ENCODE peak calls at places on chromosomes 7 and 10, in four cellular contexts. One of them, this sample, is unnamed.

GRCh38 chr10:123548779-123549178 is 117.4 kb upstream of the GPR26 start:
- DNase-seq in astrocyte of the spinal cord: no peak
- DNase-seq in keratinocyte: no peak
- DNase-seq in HepG2: no peak
- DNase-seq in this sample: no peak

GRCh38 chr7:149005427-149006344 is 22.6 kb downstream of the PDIA4 start:
- DNase-seq in astrocyte of the spinal cord: peak; percentile 63
- DNase-seq in keratinocyte: no peak
- DNase-seq in HepG2: peak; percentile 62
- DNase-seq in this sample: no peak

GRCh38 chr7:143417734-143418378 is 9.2 kb upstream of the EPHA1 start:
- DNase-seq in astrocyte of the spinal cord: no peak
- DNase-seq in keratinocyte: peak; percentile 32
- DNase-seq in HepG2: no peak
- DNase-seq in this sample: no peak

GRCh38 chr10:53463539-53463938 is 691.0 kb upstream of the MBL2 start:
- DNase-seq in astrocyte of the spinal cord: no peak
- DNase-seq in keratinocyte: no peak
- DNase-seq in HepG2: no peak
- DNase-seq in this sample: no peak

GRCh38 chr7:100791881-100792666 is 35.2 kb downstream of the EPHB4 start:
- DNase-seq in astrocyte of the spinal cord: no peak
- DNase-seq in keratinocyte: no peak
- DNase-seq in HepG2: peak; percentile 72
- DNase-seq in this sample: no peak

GRCh38 chr7:33108591-33108930 is 643 bp downstream of the RP9 start:
- DNase-seq in astrocyte of the spinal cord: no peak
- DNase-seq in keratinocyte: no peak
- DNase-seq in HepG2: no peak
- DNase-seq in this sample: no peak

GRCh38 chr7:7667187-7667586 is 26.6 kb downstream of the UMAD1 start:
- DNase-seq in astrocyte of the spinal cord: no peak
- DNase-seq in keratinocyte: no peak
- DNase-seq in HepG2: no peak
- DNase-seq in this sample: no peak

GRCh38 chr7:2542011-2542923 is 13.1 kb downstream of the BRAT1 start:
- DNase-seq in astrocyte of the spinal cord: no peak
- DNase-seq in keratinocyte: no peak
- DNase-seq in HepG2: no peak
- DNase-seq in this sample: no peak

GRCh38 chr10:19817251-19818046 is 1.2 kb downstream of the PLXDC2 start:
- DNase-seq in astrocyte of the spinal cord: no peak
- DNase-seq in keratinocyte: no peak
- DNase-seq in HepG2: no peak
- DNase-seq in this sample: no peak

GRCh38 chr10:106615081-106615480 is 549.4 kb downstream of the SORCS1 start:
- DNase-seq in astrocyte of the spinal cord: peak; percentile 31
- DNase-seq in keratinocyte: no peak
- DNase-seq in HepG2: no peak
- DNase-seq in this sample: peak; percentile 80

GRCh38 chr7:3259711-3260424 is 41.2 kb upstream of the SDK1 start:
- DNase-seq in astrocyte of the spinal cord: peak; percentile 63
- DNase-seq in keratinocyte: no peak
- DNase-seq in HepG2: no peak
- DNase-seq in this sample: no peak

GRCh38 chr10:89419548-89419947 is 5.2 kb downstream of the IFIT5 start:
- DNase-seq in astrocyte of the spinal cord: peak; percentile 33
- DNase-seq in keratinocyte: no peak
- DNase-seq in HepG2: no peak
- DNase-seq in this sample: no peak

GRCh38 chr7:16908561-16908960 is 26.8 kb upstream of the AGR3 start:
- DNase-seq in astrocyte of the spinal cord: no peak
- DNase-seq in keratinocyte: no peak
- DNase-seq in HepG2: no peak
- DNase-seq in this sample: no peak

GRCh38 chr7:74477188-74477587 is 23.5 kb downstream of the GTF2IRD1 start:
- DNase-seq in astrocyte of the spinal cord: no peak
- DNase-seq in keratinocyte: no peak
- DNase-seq in HepG2: no peak
- DNase-seq in this sample: no peak

GRCh38 chr7:149562602-149563001 is 65.0 kb upstream of the ZNF746 start:
- DNase-seq in astrocyte of the spinal cord: peak; percentile 36
- DNase-seq in keratinocyte: peak; percentile 40
- DNase-seq in HepG2: no peak
- DNase-seq in this sample: no peak

GRCh38 chr7:112160130-112160770 is 45.9 kb downstream of the DOCK4 start:
- DNase-seq in astrocyte of the spinal cord: peak; percentile 52
- DNase-seq in keratinocyte: no peak
- DNase-seq in HepG2: peak; percentile 57
- DNase-seq in this sample: no peak

GRCh38 chr7:297611-298374 is 7.8 kb downstream of the FOXL3 start:
- DNase-seq in astrocyte of the spinal cord: no peak
- DNase-seq in keratinocyte: no peak
- DNase-seq in HepG2: no peak
- DNase-seq in this sample: no peak

GRCh38 chr7:112665709-112666108 is 124.5 kb downstream of the TMEM168 start:
- DNase-seq in astrocyte of the spinal cord: peak; percentile 25
- DNase-seq in keratinocyte: no peak
- DNase-seq in HepG2: no peak
- DNase-seq in this sample: no peak

GRCh38 chr10:4088354-4089066 is 303.5 kb upstream of the KLF6 start:
- DNase-seq in astrocyte of the spinal cord: no peak
- DNase-seq in keratinocyte: no peak
- DNase-seq in HepG2: no peak
- DNase-seq in this sample: no peak

GRCh38 chr10:111203615-111204014 is 126.8 kb downstream of the ADRA2A start:
- DNase-seq in astrocyte of the spinal cord: no peak
- DNase-seq in keratinocyte: no peak
- DNase-seq in HepG2: no peak
- DNase-seq in this sample: no peak

GRCh38 chr7:121605297-121605640 is 209.2 kb upstream of the FAM3C start:
- DNase-seq in astrocyte of the spinal cord: peak; percentile 29
- DNase-seq in keratinocyte: no peak
- DNase-seq in HepG2: peak; percentile 9
- DNase-seq in this sample: no peak

GRCh38 chr7:37643876-37644275 is 39.7 kb upstream of the GPR141 start:
- DNase-seq in astrocyte of the spinal cord: no peak
- DNase-seq in keratinocyte: no peak
- DNase-seq in HepG2: no peak
- DNase-seq in this sample: no peak

GRCh38 chr7:55477781-55478374 is 94.4 kb downstream of the VOPP1 start:
- DNase-seq in astrocyte of the spinal cord: peak; percentile 95
- DNase-seq in keratinocyte: no peak
- DNase-seq in HepG2: no peak
- DNase-seq in this sample: peak; percentile 70

GRCh38 chr7:142770720-142771352 is at the start of gene PRSS2:
- DNase-seq in astrocyte of the spinal cord: no peak
- DNase-seq in keratinocyte: no peak
- DNase-seq in HepG2: no peak
- DNase-seq in this sample: no peak

GRCh38 chr10:30048768-30049507 is 10.4 kb downstream of the JCAD start:
- DNase-seq in astrocyte of the spinal cord: no peak
- DNase-seq in keratinocyte: no peak
- DNase-seq in HepG2: no peak
- DNase-seq in this sample: no peak

GRCh38 chr7:132035517-132036362 is 479.3 kb upstream of the PODXL start:
- DNase-seq in astrocyte of the spinal cord: no peak
- DNase-seq in keratinocyte: no peak
- DNase-seq in HepG2: no peak
- DNase-seq in this sample: no peak

GRCh38 chr7:44273681-44274622 is 51.4 kb downstream of the CAMK2B start:
- DNase-seq in astrocyte of the spinal cord: no peak
- DNase-seq in keratinocyte: no peak
- DNase-seq in HepG2: no peak
- DNase-seq in this sample: no peak

GRCh38 chr10:117391436-117392205 is 16.4 kb upstream of the PDZD8 start:
- DNase-seq in astrocyte of the spinal cord: peak; percentile 63
- DNase-seq in keratinocyte: no peak
- DNase-seq in HepG2: peak; percentile 68
- DNase-seq in this sample: no peak

GRCh38 chr10:33291053-33291592 is 43.3 kb downstream of the NRP1 start:
- DNase-seq in astrocyte of the spinal cord: peak; percentile 91
- DNase-seq in keratinocyte: peak; percentile 26
- DNase-seq in HepG2: peak; percentile 43
- DNase-seq in this sample: peak; percentile 55

GRCh38 chr10:112361951-112362770 is 11.8 kb upstream of the ACSL5 start:
- DNase-seq in astrocyte of the spinal cord: peak; percentile 4
- DNase-seq in keratinocyte: no peak
- DNase-seq in HepG2: no peak
- DNase-seq in this sample: peak; percentile 14

GRCh38 chr10:4677296-4678021 is 148.5 kb upstream of the AKR1E2 start:
- DNase-seq in astrocyte of the spinal cord: peak; percentile 89
- DNase-seq in keratinocyte: no peak
- DNase-seq in HepG2: no peak
- DNase-seq in this sample: peak; percentile 60

DNA sequence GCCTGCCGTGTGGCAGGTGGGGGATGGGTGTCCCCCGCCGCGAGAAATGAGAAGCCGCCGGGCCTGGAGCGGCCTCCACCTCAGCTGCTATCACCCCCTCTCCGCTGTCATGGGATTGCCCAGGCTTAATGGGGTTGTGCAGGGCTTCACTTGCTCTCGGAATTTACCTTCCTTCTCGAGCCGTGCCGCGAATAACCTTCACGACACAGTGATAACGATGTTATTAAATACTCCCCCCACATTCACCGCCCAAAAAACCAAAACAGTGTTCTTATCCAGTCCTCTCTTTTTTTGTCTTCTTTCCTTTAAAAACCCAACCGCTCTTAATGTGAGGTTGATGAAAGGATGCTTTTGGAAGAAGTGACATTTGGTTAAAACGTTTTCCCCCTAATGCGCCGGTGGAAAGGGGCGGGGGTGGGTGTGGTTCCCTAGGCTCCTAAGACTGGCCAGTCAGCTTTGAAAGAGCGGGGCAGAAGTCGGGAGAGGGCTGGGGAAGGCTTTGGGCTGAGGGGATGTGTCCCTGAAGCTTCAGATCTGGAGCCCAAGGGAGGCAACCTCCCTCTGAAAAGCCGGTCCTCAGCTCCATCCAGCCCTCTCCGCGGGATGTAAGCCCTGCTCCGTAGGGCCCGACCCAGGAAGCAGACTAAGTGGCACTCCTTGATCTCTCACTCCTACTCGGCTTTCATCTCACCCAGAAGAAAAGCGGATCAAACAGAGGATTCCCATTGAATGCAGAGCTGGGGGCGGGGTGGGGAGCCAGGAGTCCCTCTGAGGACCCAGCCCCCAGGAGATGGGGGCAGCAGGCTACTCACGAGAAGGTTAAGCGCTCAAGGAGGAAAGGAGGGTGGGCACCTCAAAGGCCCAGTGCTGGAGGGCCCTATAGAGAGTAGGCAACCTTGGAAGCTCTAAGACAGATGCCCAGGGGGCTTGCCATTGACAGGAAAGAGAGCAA is 2.5 kb upstream of the EVX1 start:
- DNase-seq in astrocyte of the spinal cord: no peak
- DNase-seq in keratinocyte: no peak
- DNase-seq in HepG2: no peak
- DNase-seq in this sample: no peak
- H3K4me3 ChIP-seq in astrocyte of the spinal cord: no peak overlapping the region
- H3K4me3 ChIP-seq in keratinocyte: no peak overlapping the region
- H3K4me3 ChIP-seq in HepG2: no peak overlapping the region
- H3K4me3 ChIP-seq in this sample: no peak overlapping the region

DNA sequence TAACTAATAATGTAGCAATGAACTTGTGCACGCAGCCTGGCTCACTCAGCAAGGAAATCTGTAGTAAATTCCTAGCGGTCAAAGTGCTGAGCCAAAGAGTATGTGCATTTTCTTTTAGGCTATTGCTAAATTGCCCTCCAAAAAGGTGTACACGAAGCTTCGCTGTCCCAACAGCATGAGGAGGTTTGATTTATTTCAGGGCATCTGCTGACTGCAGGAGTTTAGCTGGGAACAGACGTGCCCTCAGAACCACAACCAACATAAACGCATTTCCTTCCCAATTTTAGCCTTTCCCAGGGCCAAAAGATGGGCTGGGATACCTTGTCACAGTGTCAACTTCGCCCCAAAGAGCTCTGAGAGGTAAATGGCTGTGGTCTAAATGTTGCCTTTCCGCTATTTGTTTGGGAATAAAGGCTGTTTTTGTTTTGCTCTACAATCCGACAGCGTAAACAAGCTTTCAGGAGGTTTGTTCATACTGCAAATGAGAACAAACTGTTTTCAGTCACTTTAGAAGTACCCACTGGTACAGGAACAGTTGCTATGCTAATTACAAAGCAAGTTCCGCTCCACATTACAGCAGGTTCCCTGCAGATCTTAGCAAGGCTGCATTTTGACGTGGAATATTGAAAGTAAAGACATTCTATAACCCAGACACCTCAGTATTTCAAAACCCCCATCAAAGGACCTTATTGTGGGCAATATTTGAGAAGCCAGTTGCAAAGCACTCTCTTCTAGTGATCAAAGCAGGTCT is 16.7 kb downstream of the VSIR start:
- DNase-seq in astrocyte of the spinal cord: no peak
- DNase-seq in keratinocyte: no peak
- DNase-seq in HepG2: no peak
- DNase-seq in this sample: no peak
- H3K4me3 ChIP-seq in astrocyte of the spinal cord: no peak overlapping the region
- H3K4me3 ChIP-seq in keratinocyte: no peak overlapping the region
- H3K4me3 ChIP-seq in HepG2: no peak overlapping the region
- H3K4me3 ChIP-seq in this sample: no peak overlapping the region

GRCh38 chr7:19377611-19378339 is 232.6 kb upstream of the FERD3L start:
- DNase-seq in astrocyte of the spinal cord: peak; percentile 90
- DNase-seq in keratinocyte: no peak
- DNase-seq in HepG2: no peak
- DNase-seq in this sample: no peak
- H3K4me3 ChIP-seq in astrocyte of the spinal cord: peak overlapping the region; percentile 8
- H3K4me3 ChIP-seq in keratinocyte: no peak overlapping the region
- H3K4me3 ChIP-seq in HepG2: no peak overlapping the region
- H3K4me3 ChIP-seq in this sample: no peak overlapping the region

GRCh38 chr10:109982812-109983211 is 25.0 kb upstream of the ADD3 start:
- DNase-seq in astrocyte of the spinal cord: no peak
- DNase-seq in keratinocyte: no peak
- DNase-seq in HepG2: no peak
- DNase-seq in this sample: no peak

GRCh38 chr10:109987828-109988227 is 20.0 kb upstream of the ADD3 start:
- DNase-seq in astrocyte of the spinal cord: no peak
- DNase-seq in keratinocyte: no peak
- DNase-seq in HepG2: no peak
- DNase-seq in this sample: no peak

GRCh38 chr10:109988231-109988630 is 19.6 kb upstream of the ADD3 start:
- DNase-seq in astrocyte of the spinal cord: no peak
- DNase-seq in keratinocyte: no peak
- DNase-seq in HepG2: no peak
- DNase-seq in this sample: no peak

GRCh38 chr10:109984013-109984412 is 23.8 kb upstream of the ADD3 start:
- DNase-seq in astrocyte of the spinal cord: no peak
- DNase-seq in keratinocyte: no peak
- DNase-seq in HepG2: no peak
- DNase-seq in this sample: no peak

DNA sequence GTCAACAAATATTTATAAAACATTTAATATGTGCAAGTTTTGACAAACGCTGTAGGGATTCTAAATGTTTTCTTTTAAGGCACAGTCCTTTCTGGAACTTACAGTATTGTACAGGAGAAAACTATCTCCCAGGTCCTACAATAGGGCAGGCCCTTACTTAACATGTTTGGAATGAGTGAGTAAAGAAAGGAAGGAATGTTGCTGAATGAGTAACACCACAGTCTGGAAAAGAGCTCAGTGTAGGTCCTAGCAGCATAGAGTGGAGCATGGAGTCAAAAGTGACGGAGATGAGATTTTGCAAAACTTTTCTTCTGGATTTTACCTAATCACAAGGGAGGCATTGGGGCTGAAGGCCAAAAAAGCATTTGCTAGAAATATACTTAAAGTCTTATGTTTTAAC is 20.4 kb upstream of the ADD3 start:
- DNase-seq in astrocyte of the spinal cord: peak; percentile 85
- DNase-seq in keratinocyte: no peak
- DNase-seq in HepG2: peak; percentile 67
- DNase-seq in this sample: peak; percentile 61
- H3K4me3 ChIP-seq in astrocyte of the spinal cord: no peak overlapping the region
- H3K4me3 ChIP-seq in keratinocyte: no peak overlapping the region
- H3K4me3 ChIP-seq in HepG2: no peak overlapping the region
- H3K4me3 ChIP-seq in this sample: no peak overlapping the region

This sample was measured in skeletal muscle cell.